ENCODE peak calls at places on chromosomes 4 and X, in four cellular contexts. One of them, this sample, is unnamed. For H3K9me3, the result is how much of the 10 kb centered on the place peaks cover.

GRCh38 chr4:157818946-157819692 is 353.7 kb downstream of the GASK1B start:
- DNase-seq in heart left ventricle: no peak
- DNase-seq in IMR-90: no peak
- DNase-seq in tibial nerve: no peak
- DNase-seq in this sample: no peak

GRCh38 chr4:141011799-141012377 is 121.4 kb downstream of the RNF150 start:
- DNase-seq in heart left ventricle: no peak
- DNase-seq in IMR-90: no peak
- DNase-seq in tibial nerve: no peak
- DNase-seq in this sample: no peak

GRCh38 chrX:55127692-55128091 is 38.9 kb downstream of the PAGE2 start:
- DNase-seq in heart left ventricle: no peak
- DNase-seq in IMR-90: no peak
- DNase-seq in tibial nerve: no peak
- DNase-seq in this sample: no peak

GRCh38 chr4:111842336-111842735 is 302.9 kb upstream of the FAM241A start:
- DNase-seq in heart left ventricle: no peak
- DNase-seq in IMR-90: no peak
- DNase-seq in tibial nerve: no peak
- DNase-seq in this sample: no peak

GRCh38 chrX:1491851-1492349 is 39.2 kb upstream of the ASMTL start:
- DNase-seq in heart left ventricle: no peak
- DNase-seq in IMR-90: no peak
- DNase-seq in tibial nerve: no peak
- DNase-seq in this sample: no peak

GRCh38 chr4:163395055-163395454 is 51.4 kb downstream of the NPY5R start:
- DNase-seq in heart left ventricle: no peak
- DNase-seq in IMR-90: peak
- DNase-seq in tibial nerve: no peak
- DNase-seq in this sample: no peak

GRCh38 chrX:109393859-109394258 is 88.0 kb downstream of the GUCY2F start:
- DNase-seq in heart left ventricle: no peak
- DNase-seq in IMR-90: no peak
- DNase-seq in tibial nerve: no peak
- DNase-seq in this sample: no peak

GRCh38 chr4:82360298-82361177 is 13.3 kb downstream of the HNRNPD start:
- DNase-seq in heart left ventricle: no peak
- DNase-seq in IMR-90: peak
- DNase-seq in tibial nerve: no peak
- DNase-seq in this sample: no peak

GRCh38 chr4:40055379-40055872 is 1.2 kb upstream of the N4BP2 start:
- DNase-seq in heart left ventricle: no peak
- DNase-seq in IMR-90: no peak
- DNase-seq in tibial nerve: no peak
- DNase-seq in this sample: no peak

GRCh38 chr4:90069151-90069550 is 58.0 kb upstream of the CCSER1 start:
- DNase-seq in heart left ventricle: no peak
- DNase-seq in IMR-90: peak
- DNase-seq in tibial nerve: no peak
- DNase-seq in this sample: no peak

GRCh38 chrX:44039556-44039955 is 66.4 kb upstream of the NDP start:
- DNase-seq in heart left ventricle: no peak
- DNase-seq in IMR-90: no peak
- DNase-seq in tibial nerve: no peak
- DNase-seq in this sample: no peak

GRCh38 chrX:132292753-132293152 is 73.5 kb upstream of the RAP2C start:
- DNase-seq in heart left ventricle: no peak
- DNase-seq in IMR-90: peak
- DNase-seq in tibial nerve: no peak
- DNase-seq in this sample: peak

GRCh38 chrX:154018518-154019060 is 1.1 kb downstream of the IRAK1 start:
- DNase-seq in heart left ventricle: no peak
- DNase-seq in IMR-90: no peak
- DNase-seq in tibial nerve: no peak
- DNase-seq in this sample: no peak

GRCh38 chrX:154040307-154040756 is 20.6 kb upstream of the IRAK1 start:
- DNase-seq in heart left ventricle: no peak
- DNase-seq in IMR-90: peak
- DNase-seq in tibial nerve: no peak
- DNase-seq in this sample: peak

GRCh38 chrX:45765726-45766125 is 565.0 kb upstream of the DIPK2B start:
- DNase-seq in heart left ventricle: no peak
- DNase-seq in IMR-90: no peak
- DNase-seq in tibial nerve: no peak
- DNase-seq in this sample: no peak

GRCh38 chrX:153588021-153588781 is 10.7 kb downstream of the CCNQ start:
- DNase-seq in heart left ventricle: no peak
- DNase-seq in IMR-90: no peak
- DNase-seq in tibial nerve: no peak
- DNase-seq in this sample: no peak

GRCh38 chr4:5988086-5988845 is 30.0 kb downstream of the C4orf50 start:
- DNase-seq in heart left ventricle: no peak
- DNase-seq in IMR-90: no peak
- DNase-seq in tibial nerve: no peak
- DNase-seq in this sample: no peak

GRCh38 chrX:79195027-79195426 is 50.5 kb downstream of the GPR174 start:
- DNase-seq in heart left ventricle: no peak
- DNase-seq in IMR-90: no peak
- DNase-seq in tibial nerve: no peak
- DNase-seq in this sample: no peak

GRCh38 chr4:81314897-81315470 is 100.0 kb upstream of the PRKG2 start:
- DNase-seq in heart left ventricle: no peak
- DNase-seq in IMR-90: peak
- DNase-seq in tibial nerve: no peak
- DNase-seq in this sample: no peak

GRCh38 chr4:56786955-56787354 is 34.5 kb downstream of the SPINK2 start:
- DNase-seq in heart left ventricle: peak
- DNase-seq in IMR-90: peak
- DNase-seq in tibial nerve: no peak
- DNase-seq in this sample: peak

GRCh38 chrX:135698924-135699323 is 14.5 kb upstream of the CT45A1 start:
- DNase-seq in heart left ventricle: no peak
- DNase-seq in IMR-90: no peak
- DNase-seq in tibial nerve: no peak
- DNase-seq in this sample: no peak
- H3K9me3 ChIP-seq in heart left ventricle: under half
- H3K9me3 ChIP-seq in IMR-90: under half
- H3K9me3 ChIP-seq in tibial nerve: under half
- H3K9me3 ChIP-seq in this sample: under half

GRCh38 chrX:19569121-19569805 is 54.0 kb upstream of the MAP3K15 start:
- DNase-seq in heart left ventricle: no peak
- DNase-seq in IMR-90: no peak
- DNase-seq in tibial nerve: no peak
- DNase-seq in this sample: no peak
- H3K4me3 ChIP-seq in heart left ventricle: peak
- H3K4me3 ChIP-seq in IMR-90: no peak
- H3K4me3 ChIP-seq in tibial nerve: no peak
- H3K4me3 ChIP-seq in this sample: no peak

GRCh38 chrX:101485212-101486064 is at the start of gene ARMCX4:
- DNase-seq in heart left ventricle: peak
- DNase-seq in IMR-90: peak
- DNase-seq in tibial nerve: peak
- DNase-seq in this sample: peak
- TF ChIP-seq POLR2A in heart left ventricle: no peak
- TF ChIP-seq POLR2A in IMR-90: peak
- TF ChIP-seq POLR2A in tibial nerve: peak
- TF ChIP-seq POLR2A in this sample: peak

GRCh38 chr4:1250921-1251772 is 2.2 kb upstream of the CTBP1 start:
- DNase-seq in heart left ventricle: peak
- DNase-seq in IMR-90: no peak
- DNase-seq in tibial nerve: no peak
- DNase-seq in this sample: no peak

GRCh38 chr4:1255151-1255550 is 6.2 kb upstream of the CTBP1 start:
- DNase-seq in heart left ventricle: no peak
- DNase-seq in IMR-90: no peak
- DNase-seq in tibial nerve: no peak
- DNase-seq in this sample: no peak

GRCh38 chr4:1253831-1254230 is 4.9 kb upstream of the CTBP1 start:
- DNase-seq in heart left ventricle: no peak
- DNase-seq in IMR-90: no peak
- DNase-seq in tibial nerve: no peak
- DNase-seq in this sample: no peak

GRCh38 chr4:1251773-1252066 is 2.8 kb upstream of the CTBP1 start:
- DNase-seq in heart left ventricle: no peak
- DNase-seq in IMR-90: no peak
- DNase-seq in tibial nerve: no peak
- DNase-seq in this sample: no peak

DNA sequence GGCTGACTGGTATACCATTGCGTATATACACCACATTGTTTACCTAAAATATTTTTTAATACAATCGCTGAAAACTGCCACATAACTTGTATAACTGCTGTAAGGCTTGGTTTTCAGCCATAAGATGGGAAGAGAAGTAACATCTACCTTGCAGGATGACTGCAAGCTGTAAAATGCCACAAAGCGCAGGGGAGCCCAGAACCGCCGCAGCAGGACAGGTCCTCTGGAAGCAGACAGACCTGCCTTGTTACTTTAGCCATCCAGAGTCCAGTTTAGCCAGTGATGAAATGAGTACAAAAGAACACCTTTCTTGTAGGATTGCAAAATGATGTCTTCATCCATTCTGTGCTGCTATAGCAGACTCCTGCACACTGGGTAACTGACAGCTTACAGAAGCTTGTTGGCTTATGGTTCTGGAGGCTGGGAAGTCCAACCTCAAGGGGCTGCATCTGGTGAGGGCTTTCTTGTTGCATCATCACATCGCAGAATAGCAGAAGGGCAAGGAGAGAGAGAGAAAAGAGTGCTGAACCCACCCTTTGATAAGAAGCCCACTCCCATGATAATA is 4.1 kb upstream of the CTBP1 start:
- DNase-seq in heart left ventricle: no peak
- DNase-seq in IMR-90: no peak
- DNase-seq in tibial nerve: no peak
- DNase-seq in this sample: no peak
- H3K9me3 ChIP-seq in heart left ventricle: under half
- H3K9me3 ChIP-seq in IMR-90: under half
- H3K9me3 ChIP-seq in tibial nerve: under half
- H3K9me3 ChIP-seq in this sample: under half

GRCh38 chrX:71543316-71543715 is 10.4 kb downstream of the OGT start:
- DNase-seq in heart left ventricle: no peak
- DNase-seq in IMR-90: peak
- DNase-seq in tibial nerve: no peak
- DNase-seq in this sample: no peak
- H3K4me3 ChIP-seq in heart left ventricle: no peak
- H3K4me3 ChIP-seq in IMR-90: no peak
- H3K4me3 ChIP-seq in tibial nerve: no peak
- H3K4me3 ChIP-seq in this sample: no peak